ENCODE peak calls at places on chromosome 2, in seven cellular contexts. S is fibroblast of the aortic adventitia; L is HFFc6; O is NCI-H2107; F is activated T-helper 1 cell treated with anti-CD3 and anti-CD28 coated beads, Interleukin-12 subunit alpha, Interleukin-12 subunit beta, Interleukin-2, Interleukin-4 antibody, amounts not matched to agents 30 ng/mL and 10 ng/mL and 1 ng/mL, durations not matched to agents 14 hours and 24 hours and 36 hours; N is K562; W is tibial artery. R is an unnamed sample.
A peak's percentile ranks its signal among the peaks of the same experiment; 100 is the strongest.

GRCh38 chr2:96072746-96073145 is 38.0 kb upstream of the GPAT2 start:
- DNase-seq in S (no peak), L (no peak), O (no peak), F (no peak), N (no peak), W (no peak), R (no peak)

GRCh38 chr2:172943992-172944793 is 131.5 kb upstream of the MAP3K20 start:
- DNase-seq in S (no peak), L (no peak), O (no peak), F (no peak), N (no peak), W (no peak), R (no peak)

GRCh38 chr2:191170301-191170636 is 19.5 kb upstream of the STAT4 start:
- DNase-seq in S (no peak), L (no peak), O (no peak), F (no peak), N (no peak), W (no peak), R (no peak)

GRCh38 chr2:109435866-109436634 is 177.7 kb downstream of the SEPTIN10 start:
- DNase-seq in S (no peak), L (no peak), O (no peak), F (no peak), N (no peak), W (peak; percentile 97), R (no peak)

GRCh38 chr2:9703701-9704221 is 73.0 kb upstream of the YWHAQ start:
- DNase-seq in S (peak; percentile 76), L (peak; percentile 86), O (no peak), F (no peak), N (peak; percentile 92), W (no peak), R (no peak)

GRCh38 chr2:131394147-131394931 is 30.4 kb upstream of the RAB6D start:
- DNase-seq in S (no peak), L (no peak), O (no peak), F (peak; percentile 5), N (peak; percentile 80), W (no peak), R (no peak)

GRCh38 chr2:98155721-98156120 is 68.8 kb downstream of the VWA3B start:
- DNase-seq in S (no peak), L (no peak), O (no peak), F (no peak), N (no peak), W (no peak), R (no peak)

GRCh38 chr2:132677661-132678060 is 7.7 kb upstream of the LYPD1 start:
- DNase-seq in S (peak; percentile 82), L (peak; percentile 58), O (no peak), F (no peak), N (no peak), W (no peak), R (no peak)

GRCh38 chr2:9285385-9285784 is 78.8 kb downstream of the ASAP2 start:
- DNase-seq in S (peak; percentile 36), L (no peak), O (no peak), F (no peak), N (no peak), W (no peak), R (no peak)